ENCODE peak calls at places on chromosomes 12 and 14, in eight cellular contexts. One of them, this sample, is unnamed.

GRCh38 chr14:31927348-31927826 is 149.7 kb upstream of the ARHGAP5 start:
- DNase-seq in pons: peak; percentile 48
- DNase-seq in AG09309: peak; percentile 67
- DNase-seq in body of pancreas: no peak
- DNase-seq in uterus: peak; percentile 53
- DNase-seq in activated naive CD4-positive, alpha-beta T cell: no peak
- DNase-seq in psoas muscle: no peak
- DNase-seq in GM04503: peak; percentile 93
- DNase-seq in this sample: no peak

GRCh38 chr14:93619176-93619793 is 169.0 kb downstream of the PRIMA1 start:
- DNase-seq in activated naive CD4-positive, alpha-beta T cell: no peak
- DNase-seq in pons: peak; percentile 64
- DNase-seq in AG09309: peak; percentile 10
- DNase-seq in GM04503: peak; percentile 4
- DNase-seq in body of pancreas: peak; percentile 47
- DNase-seq in psoas muscle: no peak
- DNase-seq in uterus: no peak
- DNase-seq in this sample: no peak

GRCh38 chr12:52074006-52074405 is 4.2 kb downstream of the ATG101 start:
- DNase-seq in GM04503: no peak
- DNase-seq in uterus: no peak
- DNase-seq in activated naive CD4-positive, alpha-beta T cell: no peak
- DNase-seq in body of pancreas: no peak
- DNase-seq in psoas muscle: no peak
- DNase-seq in pons: no peak
- DNase-seq in AG09309: no peak
- DNase-seq in this sample: no peak

GRCh38 chr12:112482734-112483133 is 64.0 kb downstream of the PTPN11 start:
- DNase-seq in uterus: no peak
- DNase-seq in AG09309: no peak
- DNase-seq in body of pancreas: no peak
- DNase-seq in GM04503: no peak
- DNase-seq in psoas muscle: no peak
- DNase-seq in pons: peak; percentile 96
- DNase-seq in activated naive CD4-positive, alpha-beta T cell: no peak
- DNase-seq in this sample: no peak

GRCh38 chr14:68781161-68782021 is 11.5 kb downstream of the ZFP36L1 start:
- DNase-seq in psoas muscle: peak; percentile 54
- DNase-seq in AG09309: no peak
- DNase-seq in activated naive CD4-positive, alpha-beta T cell: no peak
- DNase-seq in body of pancreas: peak; percentile 54
- DNase-seq in GM04503: no peak
- DNase-seq in uterus: peak; percentile 50
- DNase-seq in pons: no peak
- DNase-seq in this sample: no peak

GRCh38 chr12:58919271-58920101 is 818 bp downstream of the LRIG3 start:
- DNase-seq in body of pancreas: peak; percentile 42
- DNase-seq in psoas muscle: no peak
- DNase-seq in pons: no peak
- DNase-seq in uterus: peak; percentile 36
- DNase-seq in activated naive CD4-positive, alpha-beta T cell: no peak
- DNase-seq in GM04503: no peak
- DNase-seq in AG09309: no peak
- DNase-seq in this sample: no peak

GRCh38 chr14:63949696-63950095 is 96.9 kb downstream of the SYNE2 start:
- DNase-seq in AG09309: no peak
- DNase-seq in activated naive CD4-positive, alpha-beta T cell: no peak
- DNase-seq in pons: no peak
- DNase-seq in psoas muscle: no peak
- DNase-seq in uterus: no peak
- DNase-seq in body of pancreas: no peak
- DNase-seq in GM04503: no peak
- DNase-seq in this sample: no peak

GRCh38 chr12:124917841-124918621 is 3.6 kb upstream of the UBC start:
- DNase-seq in GM04503: no peak
- DNase-seq in AG09309: no peak
- DNase-seq in activated naive CD4-positive, alpha-beta T cell: no peak
- DNase-seq in pons: no peak
- DNase-seq in body of pancreas: no peak
- DNase-seq in psoas muscle: no peak
- DNase-seq in uterus: no peak
- DNase-seq in this sample: no peak

GRCh38 chr14:95232894-95233584 is 75.7 kb upstream of the DICER1 start:
- DNase-seq in activated naive CD4-positive, alpha-beta T cell: no peak
- DNase-seq in body of pancreas: no peak
- DNase-seq in psoas muscle: no peak
- DNase-seq in uterus: no peak
- DNase-seq in GM04503: no peak
- DNase-seq in AG09309: no peak
- DNase-seq in pons: no peak
- DNase-seq in this sample: no peak

GRCh38 chr12:52189376-52190174 is 2.2 kb downstream of the KRT80 start:
- DNase-seq in GM04503: no peak
- DNase-seq in uterus: no peak
- DNase-seq in AG09309: no peak
- DNase-seq in activated naive CD4-positive, alpha-beta T cell: no peak
- DNase-seq in pons: no peak
- DNase-seq in body of pancreas: no peak
- DNase-seq in psoas muscle: no peak
- DNase-seq in this sample: no peak

GRCh38 chr14:70268760-70269159 is 80.0 kb upstream of the SLC8A3 start:
- DNase-seq in psoas muscle: no peak
- DNase-seq in pons: no peak
- DNase-seq in body of pancreas: no peak
- DNase-seq in uterus: no peak
- DNase-seq in GM04503: no peak
- DNase-seq in activated naive CD4-positive, alpha-beta T cell: no peak
- DNase-seq in AG09309: no peak
- DNase-seq in this sample: no peak

GRCh38 chr14:104719343-104719742 is 4.7 kb upstream of the ADSS1 start:
- DNase-seq in AG09309: no peak
- DNase-seq in body of pancreas: no peak
- DNase-seq in activated naive CD4-positive, alpha-beta T cell: no peak
- DNase-seq in psoas muscle: no peak
- DNase-seq in uterus: no peak
- DNase-seq in pons: no peak
- DNase-seq in GM04503: no peak
- DNase-seq in this sample: no peak

GRCh38 chr14:76126066-76126465 is 25.7 kb upstream of the GPATCH2L start:
- DNase-seq in AG09309: no peak
- DNase-seq in pons: no peak
- DNase-seq in GM04503: no peak
- DNase-seq in body of pancreas: no peak
- DNase-seq in activated naive CD4-positive, alpha-beta T cell: no peak
- DNase-seq in psoas muscle: no peak
- DNase-seq in uterus: no peak
- DNase-seq in this sample: no peak

GRCh38 chr12:40216516-40217288 is 8.1 kb upstream of the LRRK2 start:
- DNase-seq in activated naive CD4-positive, alpha-beta T cell: no peak
- DNase-seq in GM04503: no peak
- DNase-seq in AG09309: no peak
- DNase-seq in pons: no peak
- DNase-seq in uterus: no peak
- DNase-seq in psoas muscle: no peak
- DNase-seq in body of pancreas: no peak
- DNase-seq in this sample: no peak

GRCh38 chr12:58645946-58646345 is 274.4 kb downstream of the LRIG3 start:
- DNase-seq in uterus: no peak
- DNase-seq in activated naive CD4-positive, alpha-beta T cell: no peak
- DNase-seq in body of pancreas: no peak
- DNase-seq in GM04503: no peak
- DNase-seq in pons: no peak
- DNase-seq in AG09309: no peak
- DNase-seq in psoas muscle: no peak
- DNase-seq in this sample: no peak

This sample was measured in esophagus squamous epithelium.